ENCODE peak calls at places on chromosomes 2 and 18, in eight cellular contexts. G is activated CD8-positive, alpha-beta memory T cell treated with anti-CD3 and anti-CD28 coated beads, Interleukin-2, amount 50 U/mL, for 4 hours; Q is memory B cell; F is activated naive CD4-positive, alpha-beta T cell treated with anti-CD3 and anti-CD28 coated beads, Interleukin-2, amount 50 U/mL, for 16 hours; E is stimulated activated CD8-positive, alpha-beta memory T cell treated with anti-CD3 and anti-CD28 coated beads, Interleukin-4, amount 100 ng/mL, for 4 hours; R is NCI-H345; Y is B cell; X is mesenchymal stem cell. A is an unnamed sample.

GRCh38 chr2:66340521-66340920 is 94.4 kb upstream of the MEIS1 start:
- DNase-seq in R (no peak), Q (no peak), X (no peak), F (no peak), Y (no peak), E (no peak), G (no peak), A (no peak)

GRCh38 chr2:239444626-239445625 is 44.1 kb upstream of the HDAC4 start:
- DNase-seq in R (peak; percentile 30), Q (no peak), E (no peak), X (no peak), G (no peak), Y (no peak), F (no peak), A (peak; percentile 83)

GRCh38 chr18:42614619-42615293 is 500.7 kb downstream of the RIT2 start:
- DNase-seq in Q (no peak), X (peak; percentile 68), Y (no peak), R (peak; percentile 82), F (no peak), G (no peak), E (no peak), A (peak; percentile 73)

GRCh38 chr18:75036941-75037516 is 171.9 kb downstream of the PTGR3 start:
- DNase-seq in Y (no peak), F (no peak), E (no peak), X (peak; percentile 89), G (no peak), Q (no peak), R (no peak), A (no peak)

GRCh38 chr18:61606068-61606660 is 272.9 kb downstream of the CDH20 start:
- DNase-seq in R (no peak), Q (no peak), Y (no peak), X (peak; percentile 80), F (no peak), G (no peak), E (no peak), A (no peak)

GRCh38 chr2:24456610-24457556 is 34.2 kb upstream of the NCOA1 start:
- DNase-seq in E (no peak), Y (no peak), R (no peak), G (no peak), F (peak; percentile 17), Q (no peak), X (peak; percentile 69), A (no peak)

GRCh38 chr18:59393381-59393780 is 34.3 kb upstream of the LMAN1 start:
- DNase-seq in Y (no peak), E (no peak), Q (no peak), G (no peak), X (no peak), F (no peak), R (no peak), A (no peak)

GRCh38 chr18:79797518-79798345 is at the start of gene KCNG2:
- DNase-seq in F (no peak), G (peak; percentile 28), R (peak; percentile 46), X (no peak), E (no peak), Q (no peak), Y (peak; percentile 82), A (no peak)

GRCh38 chr2:126831234-126832005 is 67.3 kb upstream of the TEX51 start:
- DNase-seq in G (no peak), X (peak; percentile 2), Y (no peak), E (no peak), R (no peak), Q (no peak), F (no peak), A (no peak)

GRCh38 chr2:203683932-203684556 is 22.4 kb upstream of the CD28 start:
- DNase-seq in R (no peak), Q (no peak), Y (no peak), G (no peak), E (no peak), F (no peak), X (peak; percentile 96), A (no peak)

GRCh38 chr2:177432703-177433102 is 40.1 kb downstream of the AGPS start:
- DNase-seq in G (no peak), Q (no peak), Y (no peak), R (no peak), X (no peak), F (no peak), E (no peak), A (no peak)

GRCh38 chr18:63788447-63789096 is 13.4 kb downstream of the SERPINB7 start:
- DNase-seq in Y (no peak), R (no peak), Q (no peak), X (peak; percentile 84), F (peak; percentile 32), G (peak; percentile 39), E (peak; percentile 43), A (no peak)

GRCh38 chr2:95047629-95048510 is 22.4 kb downstream of the MAL start:
- DNase-seq in G (no peak), E (no peak), Y (no peak), Q (no peak), X (no peak), F (no peak), R (peak; percentile 46), A (no peak)

GRCh38 chr2:54545700-54546450 is 89.7 kb downstream of the SPTBN1 start:
- DNase-seq in Y (no peak), F (no peak), R (no peak), E (no peak), G (no peak), X (peak; percentile 79), Q (no peak), A (no peak)

GRCh38 chr2:229835601-229836283 is 86.1 kb downstream of the TRIP12 start:
- DNase-seq in Q (no peak), R (no peak), F (no peak), E (no peak), X (peak; percentile 95), Y (no peak), G (no peak), A (no peak)

GRCh38 chr18:8982416-8983183 is 119.9 kb upstream of the NDUFV2 start:
- DNase-seq in Q (peak; percentile 24), E (no peak), F (no peak), R (peak; percentile 10), G (no peak), Y (peak; percentile 37), X (peak; percentile 70), A (peak; percentile 35)

GRCh38 chr18:13726972-13727331 is 479 bp downstream of the RNMT start:
- DNase-seq in G (peak; percentile 26), Y (no peak), Q (no peak), E (peak; percentile 1), X (peak; percentile 83), F (peak; percentile 40), R (peak; percentile 43), A (peak; percentile 39)

GRCh38 chr2:178452334-178452733 is 1.2 kb downstream of the PJVK start:
- DNase-seq in X (no peak), F (no peak), E (no peak), Y (no peak), G (no peak), R (no peak), Q (no peak), A (no peak)

GRCh38 chr18:38427234-38427633 is 861.6 kb upstream of the CELF4 start:
- DNase-seq in Y (no peak), F (no peak), G (no peak), R (peak; percentile 86), E (no peak), X (no peak), Q (no peak), A (no peak)

GRCh38 chr2:57497489-57498096 is 549.0 kb upstream of the VRK2 start:
- DNase-seq in Q (peak; percentile 15), F (peak; percentile 12), R (peak; percentile 56), E (no peak), Y (no peak), G (no peak), X (peak; percentile 61), A (peak; percentile 66)

GRCh38 chr18:32847719-32848118 is 74.9 kb upstream of the KLHL14 start:
- DNase-seq in F (no peak), G (no peak), X (peak; percentile 6), E (no peak), Q (no peak), R (no peak), Y (no peak), A (no peak)

GRCh38 chr2:55888941-55889340 is 34.6 kb downstream of the EFEMP1 start:
- DNase-seq in F (no peak), E (no peak), G (no peak), Y (no peak), X (no peak), R (no peak), Q (no peak), A (no peak)

GRCh38 chr2:29810956-29811355 is 110.4 kb downstream of the ALK start:
- DNase-seq in Y (no peak), X (no peak), G (no peak), F (no peak), Q (no peak), E (no peak), R (no peak), A (no peak)

GRCh38 chr18:35618703-35619102 is 37.2 kb downstream of the GALNT1 start:
- DNase-seq in R (no peak), E (no peak), Q (no peak), F (no peak), X (peak; percentile 59), Y (no peak), G (no peak), A (peak; percentile 16)

GRCh38 chr2:5756266-5756665 is 64.1 kb downstream of the SOX11 start:
- DNase-seq in X (no peak), Q (no peak), G (no peak), R (no peak), E (no peak), F (no peak), Y (no peak), A (no peak)

GRCh38 chr2:238657132-238658053 is 190.5 kb upstream of the TWIST2 start:
- DNase-seq in Q (no peak), E (no peak), X (no peak), R (no peak), F (no peak), Y (no peak), G (no peak), A (no peak)

GRCh38 chr2:138090330-138090729 is 126.1 kb downstream of the HNMT start:
- DNase-seq in R (peak; percentile 3), Q (no peak), G (no peak), F (no peak), X (peak; percentile 64), Y (no peak), E (no peak), A (peak; percentile 49)

GRCh38 chr2:46325178-46325928 is 28.1 kb downstream of the EPAS1 start:
- DNase-seq in X (peak; percentile 76), F (no peak), G (no peak), R (no peak), E (no peak), Y (no peak), Q (no peak), A (no peak)

GRCh38 chr2:25742501-25742900 is 69.1 kb upstream of the DTNB start:
- DNase-seq in X (no peak), Q (no peak), R (no peak), Y (no peak), G (no peak), F (no peak), E (no peak), A (no peak)

A was measured in midbrain.